ENCODE peak calls at places on chromosome 9, in five cellular contexts. U, O, I, C and H are unnamed samples.

GRCh38 chr9:74078647-74079046 is 418.5 kb upstream of the RORB start:
- DNase-seq in U (no peak), O (no peak), I (no peak), C (no peak), H (no peak)

GRCh38 chr9:131731237-131731995 is 8.5 kb downstream of the RAPGEF1 start:
- DNase-seq in U (no peak), O (no peak), I (no peak), C (no peak), H (no peak)

GRCh38 chr9:5825896-5826622 is 6.9 kb downstream of the ERMP1 start:
- DNase-seq in U (no peak), O (no peak), I (no peak), C (no peak), H (peak)

GRCh38 chr9:104536756-104537155 is at the start of gene OR13C3:
- DNase-seq in U (no peak), O (no peak), I (no peak), C (no peak), H (no peak)

GRCh38 chr9:113210815-113211214 is 10.3 kb downstream of the FKBP15 start:
- DNase-seq in U (no peak), O (no peak), I (no peak), C (no peak), H (no peak)

GRCh38 chr9:134670042-134670525 is 28.5 kb downstream of the COL5A1 start:
- DNase-seq in U (no peak), O (no peak), I (no peak), C (no peak), H (no peak)

GRCh38 chr9:134822541-134822940 is 58.1 kb upstream of the FCN2 start:
- DNase-seq in U (no peak), O (no peak), I (no peak), C (no peak), H (no peak)

GRCh38 chr9:131112374-131113159 is 12.8 kb upstream of the NUP214 start:
- DNase-seq in U (no peak), O (no peak), I (no peak), C (no peak), H (no peak)

GRCh38 chr9:93697352-93698139 is 121.2 kb downstream of the PHF2 start:
- DNase-seq in U (peak), O (no peak), I (peak), C (no peak), H (no peak)

GRCh38 chr9:80157561-80157983 is 585.8 kb downstream of the TLE4 start:
- DNase-seq in U (no peak), O (no peak), I (no peak), C (no peak), H (no peak)

GRCh38 chr9:76365028-76365427 is 29.2 kb downstream of the RFK start:
- DNase-seq in U (no peak), O (no peak), I (no peak), C (no peak), H (no peak)

GRCh38 chr9:79572891-79573696 is 1.3 kb downstream of the TLE4 start:
- DNase-seq in U (peak), O (peak), I (peak), C (peak), H (peak)

GRCh38 chr9:131036529-131037335 is 27.8 kb downstream of the LAMC3 start:
- DNase-seq in U (no peak), O (no peak), I (peak), C (no peak), H (no peak)

GRCh38 chr9:133684461-133685361 is 48.5 kb downstream of the DBH start:
- DNase-seq in U (no peak), O (no peak), I (no peak), C (no peak), H (no peak)

GRCh38 chr9:591292-591691 is 250.2 kb upstream of the DMRT1 start:
- DNase-seq in U (no peak), O (no peak), I (no peak), C (no peak), H (no peak)

GRCh38 chr9:113298924-113299770 is 4.0 kb downstream of the RNF183 start:
- DNase-seq in U (no peak), O (no peak), I (no peak), C (no peak), H (no peak)

GRCh38 chr9:121999556-121999955 is 93.6 kb downstream of the TTLL11 start:
- DNase-seq in U (no peak), O (no peak), I (no peak), C (no peak), H (no peak)

GRCh38 chr9:75087279-75087823 is 604 bp downstream of the NMRK1 start:
- DNase-seq in U (no peak), O (no peak), I (no peak), C (no peak), H (peak)
- TF ChIP-seq POLR2A in U (no peak), O (no peak), I (no peak), C (peak), H (no peak)

DNA sequence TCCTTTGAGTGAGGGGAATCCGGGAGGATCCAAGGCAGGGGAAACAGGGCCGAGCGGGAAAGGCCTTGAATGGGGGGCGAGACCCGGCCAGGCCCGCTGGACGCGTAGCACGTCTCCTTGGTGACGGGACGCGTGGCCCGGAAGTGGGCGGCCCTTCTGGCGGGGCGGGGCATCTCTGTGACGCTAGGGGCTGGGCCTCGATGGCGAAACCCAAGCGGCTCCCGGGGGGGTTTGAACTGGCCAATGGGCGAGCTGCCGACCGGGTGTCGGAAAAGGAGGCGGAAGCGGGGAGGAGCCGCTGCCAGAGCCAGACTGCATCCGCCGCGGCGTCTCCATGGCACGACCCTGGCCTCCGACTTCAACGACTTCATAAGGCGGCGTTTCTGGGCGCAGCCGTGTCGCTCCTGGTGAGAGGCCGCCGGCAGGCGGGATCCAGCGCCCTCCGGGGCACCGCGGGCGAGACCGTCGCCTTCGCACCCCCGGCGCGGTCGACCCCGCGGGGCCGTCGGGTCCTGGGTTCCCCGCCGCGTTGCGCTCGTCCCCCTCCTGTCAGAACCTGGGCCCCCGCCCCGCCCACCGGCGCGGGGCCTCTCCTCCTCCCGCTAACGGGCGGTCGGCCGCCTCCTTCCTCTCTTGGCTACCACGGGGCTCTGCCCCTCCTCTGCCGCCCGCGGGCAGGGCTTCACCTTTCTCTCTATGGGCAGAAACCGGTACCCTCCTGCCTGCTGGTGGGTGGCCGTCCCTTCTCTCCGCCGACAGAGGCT is at the start of gene ODF2:
- DNase-seq in U (peak), O (peak), I (peak), C (peak), H (peak)
- TF ChIP-seq POLR2A in U (no peak), O (peak), I (peak), C (peak), H (peak)

DNA sequence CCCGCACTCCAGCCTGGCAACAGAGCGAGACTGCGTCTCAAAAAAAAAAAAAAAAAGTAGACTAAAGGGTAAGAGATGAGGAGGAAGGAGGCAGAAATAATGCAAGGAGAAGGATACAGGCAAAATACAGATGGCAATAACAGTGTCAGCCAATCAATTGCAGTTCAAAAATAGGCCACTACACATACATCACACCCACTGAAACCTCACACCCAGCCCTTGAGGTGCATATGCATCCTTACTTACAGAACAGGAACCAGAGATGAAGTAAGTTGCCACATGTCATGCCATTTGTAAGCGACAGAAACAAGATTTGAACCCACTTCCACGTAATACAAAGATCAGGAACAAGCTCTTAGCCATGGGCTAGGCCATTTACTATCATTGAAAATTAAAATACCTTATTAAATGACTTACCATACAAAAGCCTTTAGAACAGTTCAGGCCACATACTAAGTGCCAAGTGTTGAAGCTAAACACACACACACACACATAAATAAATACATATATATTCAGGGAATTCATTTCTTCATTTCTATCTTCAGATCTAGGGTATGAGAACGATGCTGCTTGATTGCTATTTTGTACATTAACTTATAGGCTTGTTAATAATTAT is 98.4 kb downstream of the FNBP1 start:
- DNase-seq in U (no peak), O (no peak), I (no peak), C (no peak), H (no peak)
- TF ChIP-seq POLR2A in U (no peak), O (no peak), I (no peak), C (no peak), H (no peak)

DNA sequence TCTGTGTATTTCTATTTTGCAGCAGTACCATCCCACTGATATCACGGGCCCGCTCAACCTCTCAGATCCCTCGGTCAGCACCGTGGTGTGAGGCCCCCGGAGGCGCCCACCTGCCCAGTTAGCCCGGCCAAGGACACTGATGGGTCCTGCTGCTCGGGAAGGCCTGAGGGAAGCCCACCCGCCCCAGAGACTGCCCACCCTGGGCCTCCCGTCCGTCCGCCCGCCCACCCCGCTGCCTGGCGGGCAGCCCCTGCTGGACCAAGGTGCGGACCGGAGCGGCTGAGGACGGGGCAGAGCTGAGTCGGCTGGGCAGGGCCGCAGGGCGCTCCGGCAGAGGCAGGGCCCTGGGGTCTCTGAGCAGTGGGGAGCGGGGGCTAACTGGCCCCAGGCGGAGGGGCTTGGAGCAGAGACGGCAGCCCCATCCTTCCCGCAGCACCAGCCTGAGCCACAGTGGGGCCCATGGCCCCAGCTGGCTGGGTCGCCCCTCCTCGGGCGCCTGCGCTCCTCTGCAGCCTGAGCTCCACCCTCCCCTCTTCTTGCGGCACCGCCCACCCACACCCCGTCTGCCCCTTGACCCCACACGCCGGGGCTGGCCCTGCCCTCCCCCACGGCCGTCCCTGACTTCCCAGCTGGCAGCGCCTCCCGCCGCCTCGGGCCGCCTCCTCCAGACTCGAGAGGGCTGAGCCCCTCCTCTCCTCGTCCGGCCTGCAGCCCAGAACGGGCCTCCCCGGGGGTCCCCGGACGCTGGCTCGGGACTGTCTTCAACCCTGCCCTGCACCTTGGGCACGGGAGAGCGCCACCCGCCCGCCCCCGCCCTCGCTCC is 1.9 kb downstream of the LRRC26 start:
- DNase-seq in U (no peak), O (no peak), I (peak), C (no peak), H (peak)
- TF ChIP-seq POLR2A in U (no peak), O (no peak), I (no peak), C (no peak), H (no peak)

DNA sequence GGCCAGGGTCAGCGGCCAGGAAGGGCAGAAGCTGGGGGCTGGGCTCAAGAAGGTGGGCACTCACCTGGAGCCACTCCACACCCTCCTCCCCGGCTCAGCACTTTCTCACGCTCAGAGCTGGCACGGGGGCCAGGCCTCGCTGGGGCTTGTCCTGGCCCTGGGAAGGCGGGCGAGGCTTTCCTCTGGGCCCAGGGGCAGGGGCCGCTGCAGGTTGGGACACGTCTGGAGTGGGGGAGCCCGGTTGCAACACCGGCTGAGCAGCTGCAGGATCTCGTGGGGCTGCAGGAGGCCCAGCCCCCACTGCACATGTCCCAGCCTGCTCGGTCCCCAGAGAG is 38.9 kb upstream of the EGFL7 start:
- DNase-seq in U (no peak), O (no peak), I (no peak), C (no peak), H (no peak)
- TF ChIP-seq POLR2A in U (no peak), O (no peak), I (no peak), C (no peak), H (no peak)